ENCODE peak calls at places on chromosome 19, in four cellular contexts. L, C, V and I are unnamed samples. For H3K4me1, the result is how much of the 10 kb centered on the place peaks cover.

GRCh38 chr19:17097593-17098126 is 22.1 kb downstream of the MYO9B start:
- DNase-seq in L (no peak), C (no peak), V (peak), I (peak)

GRCh38 chr19:55310498-55310897 is 14.6 kb downstream of the TMEM150B start:
- DNase-seq in L (no peak), C (no peak), V (no peak), I (no peak)

GRCh38 chr19:4660181-4660791 is 9.9 kb downstream of the MYDGF start:
- DNase-seq in L (no peak), C (peak), V (peak), I (peak)

GRCh38 chr19:48780684-48781391 is 25.5 kb downstream of the FGF21 start:
- DNase-seq in L (no peak), C (no peak), V (no peak), I (peak)

GRCh38 chr19:1248454-1249297 is at the start of gene MIDN:
- DNase-seq in L (no peak), C (peak), V (peak), I (peak)

GRCh38 chr19:47595937-47596336 is 13.0 kb upstream of the BICRA start:
- DNase-seq in L (no peak), C (no peak), V (no peak), I (no peak)

GRCh38 chr19:33473644-33474305 is 47.8 kb downstream of the PEPD start:
- DNase-seq in L (no peak), C (no peak), V (no peak), I (no peak)

GRCh38 chr19:11268783-11269267 is 6.5 kb upstream of the DOCK6 start:
- DNase-seq in L (no peak), C (no peak), V (no peak), I (no peak)

GRCh38 chr19:5020368-5020767 is 51.5 kb downstream of the KDM4B start:
- DNase-seq in L (no peak), C (no peak), V (no peak), I (no peak)

GRCh38 chr19:1935484-1936208 is 5.3 kb upstream of the CSNK1G2 start:
- DNase-seq in L (no peak), C (no peak), V (peak), I (no peak)

GRCh38 chr19:38710928-38711725 is 33.1 kb downstream of the CAPN12 start:
- DNase-seq in L (no peak), C (no peak), V (no peak), I (no peak)

GRCh38 chr19:38710416-38710702 is 33.9 kb downstream of the CAPN12 start:
- DNase-seq in L (no peak), C (no peak), V (no peak), I (no peak)

GRCh38 chr19:38709119-38709518 is 35.2 kb downstream of the CAPN12 start:
- DNase-seq in L (no peak), C (no peak), V (no peak), I (no peak)

GRCh38 chr19:38708413-38709024 is 35.8 kb downstream of the CAPN12 start:
- DNase-seq in L (no peak), C (no peak), V (no peak), I (no peak)

GRCh38 chr19:38709671-38710415 is 34.4 kb downstream of the CAPN12 start:
- DNase-seq in L (no peak), C (no peak), V (no peak), I (no peak)
- H3K23ac ChIP-seq in L (peak), C (no peak), V (no peak), I (no peak)

GRCh38 chr19:43776285-43776684 is 4.5 kb downstream of the KCNN4 start:
- DNase-seq in L (no peak), C (no peak), V (no peak), I (no peak)

GRCh38 chr19:43773725-43774102 is 7.1 kb downstream of the KCNN4 start:
- DNase-seq in L (no peak), C (no peak), V (no peak), I (no peak)

GRCh38 chr19:43775299-43775890 is 5.4 kb downstream of the KCNN4 start:
- DNase-seq in L (no peak), C (no peak), V (no peak), I (no peak)

GRCh38 chr19:43777163-43777700 is 3.5 kb downstream of the KCNN4 start:
- DNase-seq in L (no peak), C (no peak), V (no peak), I (no peak)

GRCh38 chr19:43774103-43774939 is 6.5 kb downstream of the KCNN4 start:
- DNase-seq in L (peak), C (peak), V (peak), I (no peak)
- H3K4me1 ChIP-seq in L (under half), C (under half), V (under half), I (under half)

GRCh38 chr19:12802267-12803106 is 618 bp downstream of the THSD8 start:
- DNase-seq in L (no peak), C (no peak), V (no peak), I (no peak)

GRCh38 chr19:12799723-12800343 is 1.8 kb downstream of the PRDX2 start:
- DNase-seq in L (no peak), C (no peak), V (no peak), I (no peak)

GRCh38 chr19:12800344-12800732 is 1.3 kb downstream of the PRDX2 start:
- DNase-seq in L (no peak), C (no peak), V (no peak), I (no peak)

GRCh38 chr19:12801466-12802266 is at the start of the genes PRDX2 and THSD8:
- DNase-seq in L (peak), C (peak), V (peak), I (peak)

DNA sequence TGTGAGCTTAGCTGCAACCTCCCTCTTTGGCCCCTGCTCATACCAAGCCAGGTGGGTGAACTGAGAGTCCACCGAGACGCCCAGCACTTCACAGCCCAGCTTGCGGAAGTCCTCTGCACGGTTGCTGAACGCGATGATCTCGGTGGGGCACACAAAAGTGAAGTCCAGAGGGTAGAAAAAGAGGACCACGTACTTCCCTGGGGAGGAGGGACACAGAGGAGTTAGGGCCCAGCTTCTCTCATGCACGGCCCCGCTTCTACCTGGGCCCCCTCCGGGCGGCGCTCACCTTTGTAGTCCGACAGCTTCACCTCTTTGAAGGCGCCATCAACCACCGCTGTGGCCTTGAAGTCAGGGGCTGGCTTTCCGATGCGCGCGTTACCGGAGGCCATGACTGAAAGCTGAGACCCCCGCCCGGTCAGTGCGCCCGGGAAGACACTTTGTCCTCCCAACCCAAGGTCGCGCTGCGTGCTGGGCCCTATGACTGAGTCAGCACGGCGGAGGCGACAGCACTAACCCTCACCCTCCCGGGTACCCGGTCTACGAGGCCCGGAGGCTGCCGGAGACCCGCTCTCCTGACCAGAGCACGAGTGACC is 631 bp downstream of the PRDX2 start:
- DNase-seq in L (no peak), C (peak), V (no peak), I (no peak)
- H3K23ac ChIP-seq in L (peak), C (no peak), V (no peak), I (no peak)

DNA sequence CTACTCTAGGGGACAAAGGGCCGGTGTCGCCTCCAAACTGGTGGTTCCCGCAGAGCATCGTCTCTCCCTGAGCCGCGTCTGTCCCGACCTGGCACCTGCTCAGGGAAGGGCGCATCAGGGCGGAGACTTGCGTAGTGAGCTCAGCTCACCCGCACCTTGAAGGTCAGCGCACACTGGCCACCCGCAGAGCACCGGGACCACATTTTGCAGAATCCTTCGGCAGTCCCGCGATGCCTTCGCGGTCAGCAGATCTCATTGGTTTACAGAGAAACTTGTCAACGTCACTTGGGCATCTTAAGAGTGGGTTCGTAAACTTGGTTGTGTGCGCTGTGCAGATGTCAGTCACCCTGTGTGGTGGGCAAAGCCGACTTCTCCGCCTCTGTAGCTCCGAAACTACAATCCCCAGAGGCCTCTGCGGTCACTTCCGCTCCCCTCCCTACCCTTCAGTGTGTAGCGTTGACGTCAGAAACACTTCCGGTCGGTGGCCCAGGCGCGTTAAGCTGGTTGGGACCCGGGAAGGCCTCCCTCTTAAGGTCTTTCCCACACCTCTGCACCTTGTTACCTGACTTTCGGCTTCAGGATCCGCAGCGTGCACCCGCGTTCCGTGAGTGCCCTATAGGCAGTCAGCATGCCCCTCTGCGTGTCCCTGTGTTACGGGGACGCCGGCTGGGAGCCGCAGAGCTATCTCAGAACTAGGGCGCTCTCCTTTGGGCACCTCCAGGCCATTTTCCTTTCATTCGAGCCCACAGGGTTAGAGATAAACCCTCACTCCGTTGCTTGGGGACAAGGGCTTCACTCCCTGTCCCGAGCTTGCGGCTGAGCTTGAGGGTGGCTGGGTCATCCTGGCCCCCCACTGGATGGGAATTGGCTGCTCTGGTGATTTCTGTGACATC is 36.5 kb upstream of the ZNF527 start:
- DNase-seq in L (peak), C (peak), V (peak), I (peak)
- H3K4me1 ChIP-seq in L (under half), C (under half), V (under half), I (under half)

GRCh38 chr19:19319725-19320361 is 466 bp downstream of the SUGP1 start:
- DNase-seq in L (no peak), C (no peak), V (peak), I (peak)
- H3K23ac ChIP-seq in L (peak), C (no peak), V (no peak), I (no peak)

GRCh38 chr19:6103894-6104293 is 6.4 kb downstream of the RFX2 start:
- DNase-seq in L (no peak), C (no peak), V (no peak), I (no peak)
- H3K4me1 ChIP-seq in L (under half), C (under half), V (under half), I (under half)

GRCh38 chr19:44752816-44753618 is 4.5 kb downstream of the BCL3 start:
- DNase-seq in L (no peak), C (peak), V (peak), I (peak)
- H3K23ac ChIP-seq in L (peak), C (no peak), V (peak), I (no peak)